ENCODE peak calls at places on chromosomes 11 and 22, in nine cellular contexts. R, B, A, G, J, P, W, Z and N are unnamed samples.

GRCh38 chr11:88434333-88434976 is 96.9 kb upstream of the CTSC start:
- DNase-seq in Z (no peak), W (no peak), G (no peak), R (peak; percentile 29), A (no peak), B (no peak), J (no peak), P (no peak), N (no peak)

GRCh38 chr11:36890280-36890679 is 292.2 kb upstream of the RAG2 start:
- DNase-seq in W (no peak), J (no peak), G (no peak), Z (no peak), A (no peak), R (peak; percentile 14), P (no peak), B (no peak), N (no peak)

GRCh38 chr11:3228445-3228829 is 3.8 kb downstream of the MRGPRE start:
- DNase-seq in B (no peak), P (no peak), J (no peak), R (no peak), G (no peak), Z (no peak), A (no peak), W (no peak), N (no peak)

GRCh38 chr22:35037089-35037488 is 28.9 kb upstream of the ISX start:
- DNase-seq in J (peak; percentile 33), P (no peak), B (no peak), W (no peak), Z (no peak), G (peak; percentile 15), R (peak; percentile 51), A (no peak), N (no peak)

GRCh38 chr11:105000797-105001196 is 22.2 kb downstream of the CASP5 start:
- DNase-seq in B (peak; percentile 51), R (peak; percentile 57), Z (no peak), G (no peak), P (no peak), A (no peak), W (peak; percentile 37), J (peak; percentile 38), N (peak; percentile 31)

GRCh38 chr22:26996156-26996555 is 338.8 kb downstream of the MIAT start:
- DNase-seq in W (no peak), A (no peak), G (no peak), B (no peak), J (no peak), Z (no peak), P (no peak), R (no peak), N (no peak)

GRCh38 chr11:33802414-33802950 is 28.2 kb upstream of the FBXO3 start:
- DNase-seq in W (no peak), P (peak; percentile 82), A (peak; percentile 85), Z (peak; percentile 59), B (no peak), J (peak; percentile 79), R (peak; percentile 19), G (peak; percentile 65), N (no peak)

GRCh38 chr11:47924184-47924671 is 56.1 kb upstream of the PTPRJ start:
- DNase-seq in P (peak; percentile 64), W (no peak), B (no peak), G (no peak), R (no peak), J (no peak), A (no peak), Z (no peak), N (no peak)

GRCh38 chr11:4936745-4937144 is 10.7 kb downstream of the OR51A4 start:
- DNase-seq in J (no peak), B (no peak), G (no peak), A (no peak), P (no peak), Z (no peak), W (no peak), R (no peak), N (no peak)

GRCh38 chr11:75827562-75827961 is 12.6 kb downstream of the UVRAG start:
- DNase-seq in R (no peak), J (no peak), G (no peak), W (no peak), Z (no peak), A (no peak), P (no peak), B (no peak), N (no peak)

GRCh38 chr11:108466405-108466804 is 924 bp downstream of the C11orf65 start:
- DNase-seq in B (no peak), A (no peak), Z (peak; percentile 21), P (no peak), J (no peak), R (no peak), G (no peak), W (no peak), N (no peak)

GRCh38 chr11:113634940-113635575 is 71.0 kb downstream of the TMPRSS5 start:
- DNase-seq in P (no peak), G (no peak), J (no peak), Z (no peak), R (no peak), A (no peak), B (no peak), W (no peak), N (no peak)

GRCh38 chr22:47835726-47836125 is 1073.3 kb downstream of the TBC1D22A start:
- DNase-seq in W (no peak), G (no peak), P (peak; percentile 42), A (peak; percentile 96), R (no peak), Z (no peak), J (no peak), B (no peak), N (no peak)

GRCh38 chr11:60942970-60943565 is 8.9 kb downstream of the SLC15A3 start:
- DNase-seq in R (no peak), P (no peak), G (no peak), A (no peak), W (no peak), Z (peak; percentile 70), B (no peak), J (no peak), N (no peak)

GRCh38 chr11:85628771-85629341 is 463 bp downstream of the TMEM126B start:
- DNase-seq in R (peak; percentile 12), J (no peak), A (no peak), P (no peak), W (no peak), G (no peak), Z (peak; percentile 32), B (no peak), N (no peak)

GRCh38 chr11:96264364-96264763 is 78.6 kb downstream of the MAML2 start:
- DNase-seq in A (no peak), B (no peak), Z (no peak), W (no peak), R (no peak), P (no peak), J (no peak), G (no peak), N (no peak)

GRCh38 chr11:113722221-113722620 is 16.1 kb upstream of the TMPRSS5 start:
- DNase-seq in B (no peak), G (peak; percentile 56), J (no peak), A (no peak), W (no peak), P (no peak), R (no peak), Z (no peak), N (no peak)

GRCh38 chr11:78784321-78785061 is 209.8 kb upstream of the NARS2 start:
- DNase-seq in J (no peak), W (no peak), Z (no peak), B (no peak), R (no peak), G (no peak), A (peak; percentile 26), P (no peak), N (no peak)

GRCh38 chr22:43346521-43346929 is 3.4 kb upstream of the SCUBE1 start:
- DNase-seq in J (peak; percentile 75), A (no peak), R (peak; percentile 67), P (no peak), Z (peak; percentile 65), G (peak; percentile 15), W (peak; percentile 34), B (peak; percentile 55), N (peak; percentile 36)

GRCh38 chr22:38755155-38755910 is 465 bp downstream of the SUN2 start:
- DNase-seq in G (peak; percentile 75), W (peak; percentile 51), J (peak; percentile 59), B (peak; percentile 64), P (peak; percentile 69), R (peak; percentile 75), Z (peak; percentile 95), A (no peak), N (no peak)

GRCh38 chr22:38707346-38707745 is 1.6 kb downstream of the GTPBP1 start:
- DNase-seq in W (no peak), A (no peak), R (peak; percentile 33), Z (peak; percentile 49), P (no peak), J (no peak), G (no peak), B (no peak), N (no peak)

GRCh38 chr11:14645247-14645912 is 1.8 kb downstream of the PDE3B start:
- DNase-seq in W (peak; percentile 21), R (peak; percentile 10), Z (no peak), B (no peak), P (no peak), G (no peak), A (no peak), J (no peak), N (no peak)

GRCh38 chr11:9138612-9139579 is 47.5 kb upstream of the SCUBE2 start:
- DNase-seq in P (peak; percentile 82), R (no peak), W (no peak), B (no peak), J (no peak), Z (peak; percentile 51), G (no peak), A (peak; percentile 92), N (no peak)

GRCh38 chr11:117218133-117218915 is 13.5 kb downstream of the PCSK7 start:
- DNase-seq in A (no peak), J (no peak), G (no peak), Z (no peak), B (no peak), R (no peak), P (no peak), W (no peak), N (no peak)

GRCh38 chr11:78465169-78465942 is 47.7 kb upstream of the GAB2 start:
- DNase-seq in G (no peak), R (peak; percentile 91), Z (no peak), W (peak; percentile 70), A (no peak), J (no peak), P (no peak), B (peak; percentile 32), N (no peak)

GRCh38 chr22:29697853-29698598 is 21.8 kb upstream of the CABP7 start:
- DNase-seq in P (no peak), A (no peak), R (no peak), J (no peak), Z (no peak), W (no peak), G (no peak), B (no peak), N (no peak)

GRCh38 chr22:21632237-21632895 is at the start of gene CCDC116:
- DNase-seq in R (peak; percentile 54), P (no peak), W (peak; percentile 17), Z (no peak), G (no peak), J (peak; percentile 61), B (peak; percentile 59), A (no peak), N (no peak)

GRCh38 chr11:110087820-110088534 is 5.2 kb upstream of the ZC3H12C start:
- DNase-seq in B (no peak), G (no peak), Z (no peak), R (no peak), J (no peak), P (peak; percentile 71), W (no peak), A (peak; percentile 73), N (no peak)

GRCh38 chr22:30885001-30885366 is 83.6 kb downstream of the MORC2 start:
- DNase-seq in Z (no peak), R (no peak), B (no peak), G (no peak), A (no peak), J (no peak), W (no peak), P (no peak), N (no peak)

GRCh38 chr11:9568854-9569587 is 4.4 kb upstream of the WEE1 start:
- DNase-seq in W (peak; percentile 71), R (peak; percentile 55), G (no peak), P (peak; percentile 95), J (no peak), B (no peak), A (peak; percentile 96), Z (peak; percentile 94), N (no peak)